ENCODE peak calls at places on chromosomes 7 and 10, in four cellular contexts. X is PC-9, W is left lung, I is foreskin keratinocyte. J is an unnamed sample.

GRCh38 chr7:154871483-154871882 is 131.4 kb downstream of the PAXIP1 start:
- DNase-seq in W (no peak), X (no peak), I (no peak), J (no peak)

GRCh38 chr10:64345856-64346255 is 824.7 kb downstream of the REEP3 start:
- DNase-seq in X (no peak), I (no peak), W (no peak), J (no peak)

GRCh38 chr10:50990568-50991495 is 83.5 kb upstream of the PRKG1 start:
- DNase-seq in I (peak; percentile 61), W (peak; percentile 67), X (no peak), J (peak; percentile 48)

GRCh38 chr7:79132844-79133451 is 320.5 kb downstream of the MAGI2 start:
- DNase-seq in W (no peak), X (no peak), I (no peak), J (no peak)

GRCh38 chr10:22259280-22259679 is 41.5 kb upstream of the EBLN1 start:
- DNase-seq in X (no peak), I (no peak), W (no peak), J (no peak)

GRCh38 chr7:151327659-151328058 is 14.0 kb upstream of the NUB1 start:
- DNase-seq in X (no peak), I (no peak), W (no peak), J (no peak)

GRCh38 chr10:50382576-50383023 is 131.3 kb upstream of the ASAH2 start:
- DNase-seq in W (no peak), I (no peak), X (no peak), J (no peak)

GRCh38 chr7:67487316-67487715 is 490.7 kb downstream of the TYW1 start:
- DNase-seq in X (no peak), W (no peak), I (no peak), J (no peak)

GRCh38 chr7:7595451-7595850 is 28.8 kb downstream of the MIOS start:
- DNase-seq in X (no peak), W (no peak), I (peak; percentile 12), J (no peak)

GRCh38 chr7:41085244-41085643 is 617.6 kb downstream of the INHBA start:
- DNase-seq in X (no peak), I (no peak), W (no peak), J (no peak)

GRCh38 chr10:77602231-77602912 is 35.2 kb downstream of the KCNMA1 start:
- DNase-seq in X (no peak), I (no peak), W (no peak), J (no peak)

GRCh38 chr7:148347981-148348380 is 242.6 kb upstream of the C7orf33 start:
- DNase-seq in W (no peak), I (no peak), X (no peak), J (no peak)

GRCh38 chr7:139544645-139545044 is 21.2 kb downstream of the CLEC2L start:
- DNase-seq in X (no peak), W (no peak), I (no peak), J (no peak)

GRCh38 chr10:73941300-73941699 is 30.4 kb downstream of the PLAU start:
- DNase-seq in I (no peak), X (no peak), W (no peak), J (no peak)

GRCh38 chr10:29828978-29829377 is 194.2 kb upstream of the SVIL start:
- DNase-seq in X (no peak), I (no peak), W (no peak), J (no peak)
- H3K4me1 ChIP-seq in X (peaks cover 14% of the 10 kb centered on the region), I (peaks cover 18% of the 10 kb centered on the region), W (peaks cover 8% of the 10 kb centered on the region), J (peaks cover 17% of the 10 kb centered on the region)

GRCh38 chr10:17199351-17199804 is 2.1 kb downstream of the TRDMT1 start:
- DNase-seq in I (no peak), X (no peak), W (no peak), J (no peak)
- H3K27ac ChIP-seq in I (peak overlapping the region; percentile 85), X (no peak overlapping the region), W (peak overlapping the region; percentile 98), J (peak overlapping the region; percentile 90)

GRCh38 chr7:38632411-38632810 is 1.2 kb upstream of the AMPH start:
- DNase-seq in W (no peak), X (no peak), I (no peak), J (no peak)
- TF ChIP-seq CTCF in W (no peak), X (no peak), I (no peak), J (no peak)

GRCh38 chr7:20113423-20114027 is 103.7 kb downstream of the MACC1 start:
- DNase-seq in W (no peak), X (no peak), I (no peak), J (no peak)

GRCh38 chr7:20116869-20117268 is 100.3 kb downstream of the MACC1 start:
- DNase-seq in W (no peak), X (no peak), I (no peak), J (no peak)

GRCh38 chr7:20112646-20113045 is 104.5 kb downstream of the MACC1 start:
- DNase-seq in W (no peak), I (no peak), X (no peak), J (no peak)

GRCh38 chr7:20111821-20112542 is 105.2 kb downstream of the MACC1 start:
- DNase-seq in W (no peak), X (no peak), I (no peak), J (no peak)

DNA sequence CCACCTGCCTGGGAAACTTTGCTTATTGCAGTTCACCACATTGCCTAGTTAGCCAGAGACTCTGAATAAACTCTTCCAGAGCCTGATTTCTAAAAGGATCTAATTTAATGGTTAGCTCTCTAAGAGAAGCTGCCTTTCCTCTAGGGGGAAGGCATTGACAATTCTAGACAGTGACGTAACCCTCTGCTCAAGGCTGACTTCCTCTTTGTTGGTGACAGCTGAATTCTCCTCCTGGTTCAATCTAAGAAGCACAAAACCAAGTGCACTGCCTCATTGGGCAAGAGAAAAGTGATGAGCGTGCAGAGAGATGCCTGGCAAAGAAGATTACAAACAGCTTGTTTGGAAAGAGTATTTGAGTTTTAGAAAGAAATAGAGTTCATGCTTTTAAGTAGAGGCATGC is 102.7 kb downstream of the MACC1 start:
- DNase-seq in X (no peak), W (no peak), I (no peak), J (no peak)
- H3K4me1 ChIP-seq in X (no peaks in the 10 kb centered on the region), W (peaks cover 11% of the 10 kb centered on the region), I (no peaks in the 10 kb centered on the region), J (no peaks in the 10 kb centered on the region)

DNA sequence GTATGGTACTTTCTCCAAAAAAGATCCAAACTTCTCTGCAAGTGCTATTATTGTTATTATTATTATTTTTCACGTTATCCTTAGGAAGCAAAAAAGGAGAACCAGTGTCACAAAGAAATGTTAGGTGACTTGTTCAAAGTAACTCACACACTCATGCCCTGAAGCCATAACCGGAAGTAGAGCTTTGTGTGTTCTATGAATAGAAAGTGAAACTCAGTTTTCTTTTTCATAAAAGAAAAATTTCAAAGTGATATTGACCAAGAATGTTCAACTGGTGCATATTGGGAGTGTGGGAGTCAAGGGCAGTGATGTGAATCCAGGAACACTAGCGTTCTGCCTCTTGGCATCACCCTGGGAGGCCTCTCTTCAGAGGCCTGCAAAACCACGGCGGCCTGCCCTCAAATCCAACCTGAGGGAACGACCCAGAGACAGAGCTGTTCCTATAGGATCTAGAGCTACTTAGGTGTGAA is 106.1 kb downstream of the PRKCQ start:
- DNase-seq in X (no peak), W (no peak), I (no peak), J (no peak)
- H3K27ac ChIP-seq in X (no peak overlapping the region), W (peak overlapping the region; percentile 71), I (peak overlapping the region; percentile 25), J (peak overlapping the region; percentile 38)

GRCh38 chr10:129970404-129971364 is 6.6 kb upstream of the EBF3 start:
- DNase-seq in I (no peak), W (no peak), X (no peak), J (peak; percentile 23)

GRCh38 chr10:129969528-129970264 is 5.6 kb upstream of the EBF3 start:
- DNase-seq in I (no peak), X (no peak), W (no peak), J (peak; percentile 28)

GRCh38 chr10:129968020-129968861 is 4.2 kb upstream of the EBF3 start:
- DNase-seq in W (no peak), X (no peak), I (no peak), J (peak; percentile 32)

GRCh38 chr10:129967579-129968019 is 3.5 kb upstream of the EBF3 start:
- DNase-seq in W (no peak), X (no peak), I (no peak), J (peak; percentile 36)

GRCh38 chr10:129968937-129969527 is 5.0 kb upstream of the EBF3 start:
- DNase-seq in I (no peak), X (no peak), W (no peak), J (peak; percentile 51)
- TF ChIP-seq CTCF in I (peak; percentile 67), X (no peak), W (peak; percentile 45), J (peak; percentile 44)

DNA sequence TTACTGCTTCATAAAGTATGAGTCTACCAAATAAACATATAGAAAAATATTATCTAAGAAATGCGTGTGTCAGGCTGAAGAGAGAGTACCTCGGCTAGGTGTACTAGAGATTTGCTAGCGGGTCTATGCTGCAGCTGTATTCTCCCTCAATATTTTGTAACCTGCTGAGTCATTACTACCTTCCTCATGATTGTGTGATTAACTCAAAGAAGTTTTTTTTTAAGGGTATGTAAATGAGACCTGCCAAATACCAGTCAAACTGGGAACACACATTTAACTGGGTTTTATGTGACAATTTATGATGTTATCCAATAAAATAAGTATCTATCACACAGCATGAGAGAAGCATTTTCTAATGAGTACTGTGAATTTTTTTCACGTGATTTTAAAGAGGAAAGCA is 180.4 kb downstream of the RNF133 start:
- DNase-seq in I (peak; percentile 20), X (no peak), W (no peak), J (no peak)
- H3K4me1 ChIP-seq in I (no peaks in the 10 kb centered on the region), X (no peaks in the 10 kb centered on the region), W (no peaks in the 10 kb centered on the region), J (no peaks in the 10 kb centered on the region)

DNA sequence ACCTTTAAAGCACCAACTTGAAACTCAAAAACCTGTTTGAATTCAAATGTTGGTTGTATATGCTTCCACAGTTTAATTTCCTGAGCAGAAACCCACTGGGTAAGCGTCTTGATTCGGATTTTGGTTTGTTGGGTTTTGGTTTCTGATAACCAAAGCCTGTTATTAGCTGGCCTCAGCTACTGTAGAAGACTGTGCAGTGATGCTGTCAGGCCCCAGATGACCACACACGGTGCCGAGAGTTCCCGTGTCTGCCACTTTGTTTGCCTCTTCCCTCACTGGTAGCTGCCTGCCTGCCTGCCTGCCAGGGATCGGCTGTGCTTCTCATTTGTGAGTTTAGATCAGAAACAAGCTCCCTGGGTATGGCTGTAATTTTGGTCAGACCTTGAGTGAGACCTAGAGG is 5.6 kb downstream of the MDH2 start:
- DNase-seq in W (no peak), I (no peak), X (no peak), J (no peak)
- H3K27ac ChIP-seq in W (no peak overlapping the region), I (no peak overlapping the region), X (peak overlapping the region; percentile 5), J (no peak overlapping the region)

DNA sequence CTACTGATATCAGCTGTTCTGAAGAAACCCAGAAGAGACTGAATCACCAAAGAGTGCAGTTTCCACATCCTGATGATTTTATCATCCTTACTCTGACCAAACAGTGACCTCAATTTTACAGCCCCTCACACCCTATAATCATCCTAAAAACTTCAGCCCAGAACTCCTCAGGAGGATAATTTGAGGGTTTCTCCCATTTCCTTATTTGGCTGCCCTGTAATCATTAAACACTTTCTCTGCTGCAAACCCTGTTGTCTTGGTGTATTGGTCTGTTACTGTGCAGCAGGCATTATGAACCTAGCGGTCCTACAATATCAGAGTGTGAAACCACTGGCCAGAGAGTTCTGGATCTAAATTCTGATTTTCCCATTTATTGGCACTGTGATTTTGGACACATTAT is 141.7 kb downstream of the PCLO start:
- DNase-seq in W (no peak), X (no peak), I (no peak), J (no peak)
- TF ChIP-seq CTCF in W (no peak), X (no peak), I (no peak), J (no peak)

DNA sequence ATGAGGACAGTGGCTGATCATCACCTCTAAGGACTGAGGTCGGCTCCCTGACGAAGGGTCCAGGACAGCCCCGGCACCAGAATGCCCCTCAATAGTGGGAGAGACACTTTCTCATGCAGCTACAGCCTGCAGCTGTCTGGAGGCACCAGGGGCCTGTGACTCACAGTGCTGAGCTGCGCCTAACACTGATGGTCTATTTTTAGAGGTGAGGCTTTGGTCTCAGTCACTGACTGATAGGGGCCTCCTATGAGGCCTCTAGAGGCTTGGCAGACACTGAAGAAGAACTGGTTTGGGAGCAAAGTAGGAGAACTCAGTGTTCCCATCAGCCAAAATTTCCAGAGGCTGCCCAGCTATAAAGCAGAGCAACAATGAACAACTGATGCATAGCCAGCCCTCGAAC is 130.1 kb downstream of the COBL start:
- DNase-seq in W (no peak), X (no peak), I (no peak), J (no peak)
- H3K4me1 ChIP-seq in W (no peaks in the 10 kb centered on the region), X (no peaks in the 10 kb centered on the region), I (no peaks in the 10 kb centered on the region), J (no peaks in the 10 kb centered on the region)

J was measured in lower lobe of right lung.